ENCODE peak calls at places on chromosomes 1 and 21, in ten cellular contexts. D, M, I, C, A, E, P, V, O and H are unnamed samples.
A peak's percentile ranks its signal among the peaks of the same experiment; 100 is the strongest.

GRCh38 chr1:171081220-171081993 is 9.3 kb upstream of the FMO3 start:
- DNase-seq in E (peak; percentile 20), C (no peak), D (no peak), P (peak; percentile 2), A (no peak), V (no peak), M (no peak), I (no peak), O (no peak), H (no peak)

GRCh38 chr1:17611991-17612390 is 72.5 kb downstream of the ARHGEF10L start:
- DNase-seq in V (no peak), P (no peak), O (no peak), C (no peak), D (no peak), E (no peak), M (no peak), I (no peak), A (no peak), H (no peak)

GRCh38 chr21:35071347-35071746 is 22.2 kb upstream of the RUNX1 start:
- DNase-seq in M (no peak), A (no peak), I (no peak), E (no peak), C (no peak), O (no peak), P (no peak), D (no peak), V (no peak), H (no peak)

GRCh38 chr1:150544204-150544603 is 5.0 kb upstream of the ADAMTSL4 start:
- DNase-seq in V (no peak), I (no peak), C (no peak), E (no peak), O (no peak), A (no peak), P (no peak), M (no peak), D (no peak), H (no peak)

GRCh38 chr1:74963120-74963519 is 171.1 kb upstream of the LHX8 start:
- DNase-seq in C (no peak), O (no peak), P (no peak), A (no peak), D (no peak), M (no peak), E (no peak), V (no peak), I (no peak), H (no peak)

GRCh38 chr21:39387461-39388037 is 38.7 kb upstream of the HMGN1 start:
- DNase-seq in D (peak; percentile 93), M (peak; percentile 96), I (peak; percentile 92), V (peak; percentile 47), E (peak; percentile 91), O (peak; percentile 91), C (peak; percentile 90), P (peak; percentile 77), A (peak; percentile 89), H (peak; percentile 94)

GRCh38 chr1:220274122-220274855 is 2.0 kb upstream of the RAB3GAP2 start:
- DNase-seq in C (no peak), I (no peak), O (no peak), V (no peak), A (no peak), M (no peak), P (no peak), E (no peak), D (no peak), H (no peak)

GRCh38 chr1:165836664-165837482 is 9.5 kb downstream of the UCK2 start:
- DNase-seq in M (no peak), O (no peak), V (no peak), D (no peak), I (no peak), E (no peak), A (no peak), P (no peak), C (no peak), H (no peak)

GRCh38 chr1:167434306-167434705 is 84.0 kb downstream of the CD247 start:
- DNase-seq in A (no peak), C (no peak), E (no peak), O (no peak), V (no peak), I (no peak), M (no peak), D (no peak), P (no peak), H (no peak)

GRCh38 chr1:165853528-165854075 is 26.2 kb downstream of the UCK2 start:
- DNase-seq in O (no peak), V (no peak), A (no peak), M (no peak), P (no peak), E (no peak), D (no peak), C (no peak), I (no peak), H (no peak)

GRCh38 chr1:89354210-89354609 is 9.6 kb upstream of the GBP6 start:
- DNase-seq in D (no peak), M (no peak), A (no peak), C (no peak), O (no peak), E (peak; percentile 33), V (no peak), P (no peak), I (no peak), H (no peak)

GRCh38 chr1:76070538-76070937 is 4.0 kb upstream of the ST6GALNAC3 start:
- DNase-seq in E (no peak), O (no peak), A (no peak), D (no peak), C (no peak), P (no peak), V (no peak), M (no peak), I (no peak), H (no peak)

GRCh38 chr1:234659538-234659937 is 49.6 kb upstream of the IRF2BP2 start:
- DNase-seq in P (peak; percentile 81), I (no peak), E (no peak), A (no peak), C (no peak), D (no peak), O (no peak), V (peak; percentile 27), M (no peak), H (no peak)

GRCh38 chr1:16048573-16049189 is 5.1 kb downstream of the CLCNKB start:
- DNase-seq in D (peak; percentile 56), A (peak; percentile 28), V (no peak), C (peak; percentile 35), P (no peak), O (peak; percentile 44), E (peak; percentile 51), M (peak; percentile 75), I (peak; percentile 55), H (no peak)

GRCh38 chr1:198443374-198444233 is 96.9 kb downstream of the ATP6V1G3 start:
- DNase-seq in C (no peak), A (no peak), E (no peak), O (no peak), I (no peak), D (no peak), V (peak; percentile 63), M (no peak), P (peak; percentile 91), H (no peak)

GRCh38 chr1:94095744-94096469 is 25.0 kb downstream of the ABCA4 start:
- DNase-seq in O (no peak), C (no peak), D (no peak), P (peak; percentile 79), M (no peak), A (no peak), E (no peak), V (no peak), I (no peak), H (no peak)

GRCh38 chr1:27402349-27402754 is 9.9 kb downstream of the GPR3 start:
- DNase-seq in M (peak; percentile 86), C (no peak), P (no peak), E (peak; percentile 65), I (peak; percentile 22), O (no peak), V (no peak), D (no peak), A (no peak), H (peak; percentile 56)

GRCh38 chr1:32454726-32455125 is 10.1 kb upstream of the ZBTB8B start:
- DNase-seq in I (no peak), P (peak; percentile 55), C (no peak), E (no peak), A (no peak), M (no peak), O (no peak), D (no peak), V (no peak), H (no peak)